ENCODE peak calls at places on chromosomes 2 and 18, in four cellular contexts. Q, L, C and N are unnamed samples. For H3K4me1, the result is how much of the 10 kb centered on the place peaks cover.

GRCh38 chr2:121189656-121190381 is 95.2 kb downstream of the TFCP2L1 start:
- DNase-seq in Q (no peak), L (no peak), C (no peak), N (no peak)

GRCh38 chr18:13377496-13377895 is 158.9 kb downstream of the LDLRAD4 start:
- DNase-seq in Q (no peak), L (no peak), C (no peak), N (no peak)

GRCh38 chr2:144230057-144230451 is 289.9 kb downstream of the ZEB2 start:
- DNase-seq in Q (no peak), L (no peak), C (no peak), N (no peak)

GRCh38 chr18:7954229-7954628 is 387.1 kb downstream of the PTPRM start:
- DNase-seq in Q (no peak), L (no peak), C (no peak), N (no peak)

GRCh38 chr2:65300134-65300771 is 72.6 kb downstream of the ACTR2 start:
- DNase-seq in Q (peak), L (no peak), C (no peak), N (no peak)

GRCh38 chr2:59182249-59182648 is 941.1 kb upstream of the FANCL start:
- DNase-seq in Q (no peak), L (peak), C (peak), N (peak)

GRCh38 chr2:173050684-173051083 is 25.0 kb upstream of the MAP3K20 start:
- DNase-seq in Q (no peak), L (no peak), C (no peak), N (no peak)

GRCh38 chr2:156199588-156199987 is 132.9 kb downstream of the NR4A2 start:
- DNase-seq in Q (no peak), L (no peak), C (no peak), N (no peak)

GRCh38 chr2:9207641-9208301 is 1.2 kb downstream of the ASAP2 start:
- DNase-seq in Q (no peak), L (peak), C (no peak), N (no peak)

GRCh38 chr2:217075225-217075802 is 215.4 kb upstream of the TNP1 start:
- DNase-seq in Q (no peak), L (no peak), C (no peak), N (no peak)

GRCh38 chr2:134021830-134022524 is 231.9 kb upstream of the MGAT5 start:
- DNase-seq in Q (no peak), L (no peak), C (no peak), N (no peak)

GRCh38 chr2:63861220-63861822 is 19.6 kb downstream of the UGP2 start:
- DNase-seq in Q (peak), L (peak), C (no peak), N (no peak)

GRCh38 chr2:20451346-20451745 is 4.5 kb downstream of the RHOB start:
- DNase-seq in Q (no peak), L (no peak), C (no peak), N (no peak)

GRCh38 chr2:190457256-190457655 is 49.1 kb downstream of the MFSD6 start:
- DNase-seq in Q (no peak), L (no peak), C (no peak), N (no peak)

GRCh38 chr18:59383831-59384230 is 24.8 kb upstream of the LMAN1 start:
- DNase-seq in Q (no peak), L (no peak), C (peak), N (no peak)

GRCh38 chr18:3424280-3424890 is 25.6 kb upstream of the TGIF1 start:
- DNase-seq in Q (no peak), L (no peak), C (no peak), N (no peak)

GRCh38 chr18:67771271-67771670 is 254.8 kb upstream of the DSEL start:
- DNase-seq in Q (no peak), L (no peak), C (no peak), N (no peak)

GRCh38 chr2:204453730-204454167 is 91.5 kb upstream of the PARD3B start:
- DNase-seq in Q (no peak), L (peak), C (no peak), N (no peak)

GRCh38 chr2:42961948-42962347 is 169.6 kb upstream of the HAAO start:
- DNase-seq in Q (no peak), L (no peak), C (no peak), N (no peak)
- H3K4me1 ChIP-seq in Q (under half), L (under half), C (under half), N (under half)

GRCh38 chr2:27798476-27798875 is 27.0 kb downstream of the MRPL33 start:
- DNase-seq in Q (no peak), L (no peak), C (no peak), N (no peak)

GRCh38 chr2:27796991-27797752 is 25.7 kb downstream of the MRPL33 start:
- DNase-seq in Q (no peak), L (no peak), C (no peak), N (no peak)

GRCh38 chr2:27792759-27793158 is 21.2 kb downstream of the MRPL33 start:
- DNase-seq in Q (no peak), L (no peak), C (no peak), N (no peak)

GRCh38 chr2:27795868-27796277 is 24.4 kb downstream of the MRPL33 start:
- DNase-seq in Q (no peak), L (no peak), C (no peak), N (no peak)

GRCh38 chr2:27795093-27795834 is 23.7 kb downstream of the MRPL33 start:
- DNase-seq in Q (no peak), L (no peak), C (no peak), N (no peak)
- H3K4me1 ChIP-seq in Q (under half), L (half or more), C (under half), N (under half)

DNA sequence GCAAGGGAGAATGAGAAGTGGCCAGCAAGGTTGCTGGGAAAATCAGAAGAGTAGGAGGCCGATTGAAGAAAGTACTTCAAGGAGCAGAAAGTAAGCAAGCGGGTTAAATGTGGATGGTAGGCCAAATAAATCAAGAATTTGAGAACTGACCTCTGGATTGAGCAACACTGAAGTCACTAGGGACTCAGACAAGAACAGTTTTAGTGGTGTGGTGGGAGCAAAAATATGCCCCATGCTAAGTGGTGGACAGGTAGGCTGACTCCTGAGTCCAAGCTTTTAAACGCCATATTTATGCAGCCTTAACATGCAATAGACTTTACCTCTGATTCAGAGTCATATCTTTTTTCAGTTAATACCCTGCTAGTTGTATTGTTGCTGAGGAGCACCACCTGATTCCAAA is 4.5 kb downstream of the TRABD2A start:
- DNase-seq in Q (no peak), L (no peak), C (no peak), N (no peak)
- H3K4me1 ChIP-seq in Q (under half), L (under half), C (under half), N (under half)

GRCh38 chr2:146301287-146301686 is 1543.5 kb upstream of the ACVR2A start:
- DNase-seq in Q (no peak), L (no peak), C (no peak), N (no peak)

DNA sequence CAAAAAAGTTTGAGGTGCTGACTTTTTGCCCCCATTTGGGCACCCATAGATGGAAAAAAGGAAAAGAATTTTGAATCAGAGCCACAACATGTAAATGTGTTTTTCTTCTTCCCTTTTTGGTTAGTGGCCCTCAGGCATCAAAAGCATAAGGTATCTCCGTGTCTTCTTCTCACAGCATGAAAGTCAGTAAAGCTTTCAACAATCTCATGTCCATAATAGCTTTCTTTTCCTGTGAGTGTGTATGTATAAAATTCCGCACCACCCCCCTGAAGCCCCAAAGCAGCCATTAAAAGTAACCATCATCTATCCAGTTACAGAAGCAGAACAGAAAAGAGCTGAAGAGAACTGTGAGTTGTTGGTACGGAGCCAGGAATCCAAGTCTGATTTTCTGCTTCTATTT is 1539.7 kb upstream of the ACVR2A start:
- DNase-seq in Q (no peak), L (no peak), C (no peak), N (no peak)
- H3K4me1 ChIP-seq in Q (under half), L (under half), C (under half), N (under half)